ENCODE peak calls at places on chromosomes 5 and 9, in six cellular contexts. O is right atrium auricular region, I is tibial artery, G is IMR-90, V is suprapubic skin, C is prostate gland. Y is an unnamed sample.

GRCh38 chr9:134734270-134734669 is 92.7 kb downstream of the COL5A1 start:
- DNase-seq in O (no peak), I (peak; percentile 61), G (peak; percentile 62), V (no peak), C (no peak), Y (peak; percentile 38)

GRCh38 chr5:132428147-132428482 is 58.6 kb downstream of the SLC22A5 start:
- DNase-seq in O (no peak), I (no peak), G (no peak), V (no peak), C (no peak), Y (no peak)

GRCh38 chr5:9690751-9691150 is 60.6 kb upstream of the TAS2R1 start:
- DNase-seq in O (no peak), I (no peak), G (no peak), V (no peak), C (no peak), Y (no peak)

GRCh38 chr9:21404146-21404545 is 4.8 kb upstream of the IFNA8 start:
- DNase-seq in O (no peak), I (no peak), G (no peak), V (no peak), C (no peak), Y (no peak)

GRCh38 chr5:124132843-124133242 is 613.6 kb downstream of the ZNF608 start:
- DNase-seq in O (no peak), I (no peak), G (no peak), V (no peak), C (no peak), Y (no peak)

GRCh38 chr9:109816490-109816889 is 36.5 kb downstream of the PALM2AKAP2 start:
- DNase-seq in O (peak; percentile 79), I (peak; percentile 47), G (peak; percentile 100), V (no peak), C (no peak), Y (no peak)

GRCh38 chr5:76084496-76085285 is 1.5 kb downstream of the SV2C start:
- DNase-seq in O (no peak), I (no peak), G (no peak), V (no peak), C (no peak), Y (no peak)

GRCh38 chr9:27336829-27337228 is 39.9 kb upstream of the EQTN start:
- DNase-seq in O (no peak), I (no peak), G (no peak), V (no peak), C (no peak), Y (no peak)

GRCh38 chr5:148427370-148428042 is 43.7 kb downstream of the FBXO38 start:
- DNase-seq in O (no peak), I (no peak), G (no peak), V (no peak), C (no peak), Y (peak; percentile 37)

GRCh38 chr5:31291323-31291854 is 97.9 kb downstream of the CDH6 start:
- DNase-seq in O (no peak), I (no peak), G (no peak), V (no peak), C (no peak), Y (no peak)

GRCh38 chr5:69035665-69036064 is 58.1 kb upstream of the SLC30A5 start:
- DNase-seq in O (no peak), I (no peak), G (peak; percentile 24), V (no peak), C (no peak), Y (no peak)

DNA sequence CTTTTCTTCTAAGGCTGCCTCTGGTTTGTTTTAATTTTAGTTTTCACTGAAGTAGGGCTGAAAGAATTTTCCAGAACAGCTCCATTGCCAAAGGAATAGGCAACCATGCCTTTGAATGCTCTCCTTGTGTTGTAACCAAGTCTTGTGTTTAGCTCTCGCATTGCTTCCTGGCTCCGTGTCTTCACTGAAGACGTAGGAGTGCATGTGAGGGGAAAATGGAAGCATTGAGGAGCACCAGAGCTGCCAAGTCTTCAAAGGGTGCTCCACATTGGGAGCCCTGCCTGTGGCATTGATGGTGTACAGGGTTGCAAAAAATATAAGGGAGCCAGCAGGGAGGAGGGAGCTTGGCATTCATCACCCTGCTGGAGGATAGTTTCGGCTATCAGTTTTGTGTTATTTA is 86.6 kb downstream of the NTRK2 start:
- DNase-seq in O (no peak), I (peak; percentile 30), G (no peak), V (no peak), C (no peak), Y (no peak)
- H3K27ac ChIP-seq in O (no peak overlapping the region), I (peak overlapping the region; percentile 70), G (no peak overlapping the region), V (no peak overlapping the region), C (no peak overlapping the region), Y (no peak overlapping the region)

GRCh38 chr9:111566234-111566633 is 33.2 kb downstream of the PTGR1 start:
- DNase-seq in O (no peak), I (no peak), G (no peak), V (no peak), C (no peak), Y (no peak)
- H3K9me3 ChIP-seq in O (no peaks in the 10 kb centered on the region), I (peaks cover 19% of the 10 kb centered on the region), G (peaks cover 29% of the 10 kb centered on the region), V (no peaks in the 10 kb centered on the region), C (no peaks in the 10 kb centered on the region), Y (peaks cover 38% of the 10 kb centered on the region)

GRCh38 chr5:14036947-14037346 is 92.5 kb upstream of the DNAH5 start:
- DNase-seq in O (no peak), I (no peak), G (peak; percentile 52), V (no peak), C (no peak), Y (no peak)
- H3K4me3 ChIP-seq in O (no peak overlapping the region), I (no peak overlapping the region), G (no peak overlapping the region), V (no peak overlapping the region), C (no peak overlapping the region), Y (no peak overlapping the region)

DNA sequence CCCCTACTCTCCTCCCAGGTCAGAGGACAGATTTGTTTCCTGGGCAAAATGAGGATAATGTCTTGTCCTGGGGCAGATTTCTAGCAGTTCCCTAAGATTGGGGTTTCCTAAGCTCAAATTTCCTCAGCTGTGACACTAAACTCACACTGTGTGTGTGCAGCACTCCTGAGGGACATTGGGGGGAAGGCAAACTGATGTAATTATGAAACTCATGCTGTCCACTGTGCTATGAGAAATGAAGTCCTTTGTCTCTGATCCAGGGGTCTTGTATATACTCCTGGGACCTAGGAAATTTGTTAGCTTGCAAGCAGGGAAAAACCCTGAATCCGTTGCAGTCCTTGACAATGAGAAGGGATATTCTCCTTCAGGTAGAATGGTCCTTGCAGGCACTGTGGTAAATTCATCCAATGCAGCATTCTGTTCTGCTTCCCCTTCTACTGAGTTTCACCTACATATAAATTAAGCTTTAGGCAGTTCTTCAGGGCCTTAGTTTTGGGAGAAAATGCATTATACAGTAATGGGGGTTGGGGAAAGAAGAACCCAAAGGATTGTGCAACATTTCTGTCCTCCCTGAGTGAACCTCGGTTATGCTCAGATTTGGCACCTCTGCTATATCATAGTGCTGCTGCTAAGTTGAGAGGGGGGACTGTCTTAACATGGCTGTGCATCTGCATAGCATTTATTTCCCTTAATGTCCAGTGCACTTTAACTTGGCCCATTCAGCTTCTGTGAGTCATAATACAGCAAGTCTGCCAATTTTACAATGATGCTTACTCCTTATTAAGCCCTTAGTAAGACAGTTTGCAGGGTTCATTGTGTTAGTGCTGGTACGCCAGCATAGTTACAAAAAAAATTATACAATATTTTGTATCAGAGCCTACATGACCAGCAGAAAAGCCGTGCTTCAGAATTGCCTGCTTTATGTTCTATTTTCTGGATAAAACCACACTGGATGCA is 80.2 kb downstream of the PJA2 start:
- DNase-seq in O (no peak), I (no peak), G (peak; percentile 93), V (no peak), C (no peak), Y (no peak)
- H3K27ac ChIP-seq in O (no peak overlapping the region), I (no peak overlapping the region), G (no peak overlapping the region), V (no peak overlapping the region), C (no peak overlapping the region), Y (no peak overlapping the region)

GRCh38 chr5:114822885-114823284 is 346.8 kb downstream of the TRIM36 start:
- DNase-seq in O (no peak), I (no peak), G (no peak), V (no peak), C (no peak), Y (no peak)
- H3K9me3 ChIP-seq in O (no peaks in the 10 kb centered on the region), I (no peaks in the 10 kb centered on the region), G (no peaks in the 10 kb centered on the region), V (peaks cover 4% of the 10 kb centered on the region), C (no peaks in the 10 kb centered on the region), Y (no peaks in the 10 kb centered on the region)

GRCh38 chr9:137416563-137417151 is 6.3 kb downstream of the EXD3 start:
- DNase-seq in O (no peak), I (no peak), G (no peak), V (no peak), C (no peak), Y (no peak)
- H3K4me3 ChIP-seq in O (peak overlapping the region; percentile 49), I (no peak overlapping the region), G (no peak overlapping the region), V (peak overlapping the region; percentile 39), C (no peak overlapping the region), Y (peak overlapping the region; percentile 29)

Y was measured in left lung.